ENCODE peak calls at places on chromosomes 12 and 14, in six cellular contexts. One of them, this sample, is unnamed.

GRCh38 chr14:24990773-24991172 is 59.2 kb downstream of the STXBP6 start:
- DNase-seq in stimulated activated CD4-positive, alpha-beta T cell treated with anti-CD3 and anti-CD28 coated beads, Interleukin-1b, Interleukin-23, amount 100 ng/mL, for 1 hour: no peak
- DNase-seq in mammary epithelial cell: no peak
- DNase-seq in glutamatergic neuron: no peak
- DNase-seq in NCI-H524: no peak
- DNase-seq in AG08395: no peak
- DNase-seq in this sample: no peak

GRCh38 chr12:113180333-113180732 is 4.9 kb downstream of the DDX54 start:
- DNase-seq in mammary epithelial cell: no peak
- DNase-seq in AG08395: no peak
- DNase-seq in glutamatergic neuron: no peak
- DNase-seq in stimulated activated CD4-positive, alpha-beta T cell treated with anti-CD3 and anti-CD28 coated beads, Interleukin-1b, Interleukin-23, amount 100 ng/mL, for 1 hour: no peak
- DNase-seq in NCI-H524: no peak
- DNase-seq in this sample: no peak

GRCh38 chr14:68215628-68216027 is 396.0 kb downstream of the RAD51B start:
- DNase-seq in AG08395: no peak
- DNase-seq in mammary epithelial cell: no peak
- DNase-seq in stimulated activated CD4-positive, alpha-beta T cell treated with anti-CD3 and anti-CD28 coated beads, Interleukin-1b, Interleukin-23, amount 100 ng/mL, for 1 hour: no peak
- DNase-seq in NCI-H524: no peak
- DNase-seq in glutamatergic neuron: no peak
- DNase-seq in this sample: no peak

GRCh38 chr12:122072031-122072970 is 6.3 kb upstream of the MLXIP start:
- DNase-seq in glutamatergic neuron: no peak
- DNase-seq in AG08395: peak
- DNase-seq in mammary epithelial cell: peak
- DNase-seq in NCI-H524: no peak
- DNase-seq in stimulated activated CD4-positive, alpha-beta T cell treated with anti-CD3 and anti-CD28 coated beads, Interleukin-1b, Interleukin-23, amount 100 ng/mL, for 1 hour: no peak
- DNase-seq in this sample: peak

GRCh38 chr12:45458238-45458637 is 242.3 kb downstream of the ANO6 start:
- DNase-seq in mammary epithelial cell: no peak
- DNase-seq in stimulated activated CD4-positive, alpha-beta T cell treated with anti-CD3 and anti-CD28 coated beads, Interleukin-1b, Interleukin-23, amount 100 ng/mL, for 1 hour: no peak
- DNase-seq in glutamatergic neuron: no peak
- DNase-seq in NCI-H524: no peak
- DNase-seq in AG08395: no peak
- DNase-seq in this sample: no peak

GRCh38 chr14:101630056-101630960 is 69.0 kb downstream of the DIO3 start:
- DNase-seq in glutamatergic neuron: no peak
- DNase-seq in NCI-H524: no peak
- DNase-seq in stimulated activated CD4-positive, alpha-beta T cell treated with anti-CD3 and anti-CD28 coated beads, Interleukin-1b, Interleukin-23, amount 100 ng/mL, for 1 hour: no peak
- DNase-seq in AG08395: no peak
- DNase-seq in mammary epithelial cell: no peak
- DNase-seq in this sample: peak

GRCh38 chr12:59820594-59821011 is 224.8 kb downstream of the SLC16A7 start:
- DNase-seq in AG08395: peak
- DNase-seq in glutamatergic neuron: no peak
- DNase-seq in mammary epithelial cell: no peak
- DNase-seq in NCI-H524: no peak
- DNase-seq in stimulated activated CD4-positive, alpha-beta T cell treated with anti-CD3 and anti-CD28 coated beads, Interleukin-1b, Interleukin-23, amount 100 ng/mL, for 1 hour: no peak
- DNase-seq in this sample: no peak

GRCh38 chr14:88251650-88252049 is 71.4 kb downstream of the KCNK10 start:
- DNase-seq in glutamatergic neuron: no peak
- DNase-seq in NCI-H524: no peak
- DNase-seq in mammary epithelial cell: no peak
- DNase-seq in stimulated activated CD4-positive, alpha-beta T cell treated with anti-CD3 and anti-CD28 coated beads, Interleukin-1b, Interleukin-23, amount 100 ng/mL, for 1 hour: no peak
- DNase-seq in AG08395: no peak
- DNase-seq in this sample: no peak

GRCh38 chr12:112524676-112525425 is 106.1 kb downstream of the PTPN11 start:
- DNase-seq in glutamatergic neuron: no peak
- DNase-seq in AG08395: peak
- DNase-seq in mammary epithelial cell: peak
- DNase-seq in stimulated activated CD4-positive, alpha-beta T cell treated with anti-CD3 and anti-CD28 coated beads, Interleukin-1b, Interleukin-23, amount 100 ng/mL, for 1 hour: no peak
- DNase-seq in NCI-H524: no peak
- DNase-seq in this sample: no peak

GRCh38 chr12:47033797-47034555 is 45.4 kb upstream of the PCED1B start:
- DNase-seq in stimulated activated CD4-positive, alpha-beta T cell treated with anti-CD3 and anti-CD28 coated beads, Interleukin-1b, Interleukin-23, amount 100 ng/mL, for 1 hour: no peak
- DNase-seq in mammary epithelial cell: peak
- DNase-seq in NCI-H524: no peak
- DNase-seq in glutamatergic neuron: no peak
- DNase-seq in AG08395: no peak
- DNase-seq in this sample: no peak

GRCh38 chr14:95121911-95122696 is 35.2 kb downstream of the DICER1 start:
- DNase-seq in glutamatergic neuron: no peak
- DNase-seq in AG08395: no peak
- DNase-seq in NCI-H524: no peak
- DNase-seq in mammary epithelial cell: no peak
- DNase-seq in stimulated activated CD4-positive, alpha-beta T cell treated with anti-CD3 and anti-CD28 coated beads, Interleukin-1b, Interleukin-23, amount 100 ng/mL, for 1 hour: no peak
- DNase-seq in this sample: no peak

GRCh38 chr12:25135531-25136154 is 59.3 kb downstream of the DNAI7 start:
- DNase-seq in mammary epithelial cell: peak
- DNase-seq in stimulated activated CD4-positive, alpha-beta T cell treated with anti-CD3 and anti-CD28 coated beads, Interleukin-1b, Interleukin-23, amount 100 ng/mL, for 1 hour: no peak
- DNase-seq in NCI-H524: no peak
- DNase-seq in glutamatergic neuron: no peak
- DNase-seq in AG08395: no peak
- DNase-seq in this sample: no peak

GRCh38 chr12:7788316-7788689 is 899 bp upstream of the NANOG start:
- DNase-seq in AG08395: no peak
- DNase-seq in NCI-H524: no peak
- DNase-seq in glutamatergic neuron: no peak
- DNase-seq in mammary epithelial cell: no peak
- DNase-seq in stimulated activated CD4-positive, alpha-beta T cell treated with anti-CD3 and anti-CD28 coated beads, Interleukin-1b, Interleukin-23, amount 100 ng/mL, for 1 hour: no peak
- DNase-seq in this sample: no peak

GRCh38 chr12:101552277-101552676 is 42.5 kb upstream of the MYBPC1 start:
- DNase-seq in stimulated activated CD4-positive, alpha-beta T cell treated with anti-CD3 and anti-CD28 coated beads, Interleukin-1b, Interleukin-23, amount 100 ng/mL, for 1 hour: no peak
- DNase-seq in AG08395: peak
- DNase-seq in NCI-H524: peak
- DNase-seq in mammary epithelial cell: peak
- DNase-seq in glutamatergic neuron: no peak
- DNase-seq in this sample: peak

GRCh38 chr14:28773917-28774691 is 7.5 kb downstream of the FOXG1 start:
- DNase-seq in mammary epithelial cell: no peak
- DNase-seq in AG08395: peak
- DNase-seq in glutamatergic neuron: peak
- DNase-seq in stimulated activated CD4-positive, alpha-beta T cell treated with anti-CD3 and anti-CD28 coated beads, Interleukin-1b, Interleukin-23, amount 100 ng/mL, for 1 hour: no peak
- DNase-seq in NCI-H524: peak
- DNase-seq in this sample: peak

GRCh38 chr12:19484738-19485137 is 45.4 kb downstream of the AEBP2 start:
- DNase-seq in NCI-H524: no peak
- DNase-seq in stimulated activated CD4-positive, alpha-beta T cell treated with anti-CD3 and anti-CD28 coated beads, Interleukin-1b, Interleukin-23, amount 100 ng/mL, for 1 hour: no peak
- DNase-seq in mammary epithelial cell: no peak
- DNase-seq in AG08395: no peak
- DNase-seq in glutamatergic neuron: no peak
- DNase-seq in this sample: no peak

GRCh38 chr14:95609398-95609990 is 74.6 kb downstream of the GLRX5 start:
- DNase-seq in stimulated activated CD4-positive, alpha-beta T cell treated with anti-CD3 and anti-CD28 coated beads, Interleukin-1b, Interleukin-23, amount 100 ng/mL, for 1 hour: no peak
- DNase-seq in mammary epithelial cell: peak
- DNase-seq in glutamatergic neuron: peak
- DNase-seq in NCI-H524: peak
- DNase-seq in AG08395: peak
- DNase-seq in this sample: peak

GRCh38 chr14:100048786-100049185 is 16.4 kb upstream of the EVL start:
- DNase-seq in mammary epithelial cell: no peak
- DNase-seq in NCI-H524: no peak
- DNase-seq in AG08395: no peak
- DNase-seq in stimulated activated CD4-positive, alpha-beta T cell treated with anti-CD3 and anti-CD28 coated beads, Interleukin-1b, Interleukin-23, amount 100 ng/mL, for 1 hour: no peak
- DNase-seq in glutamatergic neuron: no peak
- DNase-seq in this sample: peak

GRCh38 chr14:94523265-94523664 is 14.0 kb upstream of the SERPINA12 start:
- DNase-seq in glutamatergic neuron: no peak
- DNase-seq in AG08395: no peak
- DNase-seq in NCI-H524: no peak
- DNase-seq in stimulated activated CD4-positive, alpha-beta T cell treated with anti-CD3 and anti-CD28 coated beads, Interleukin-1b, Interleukin-23, amount 100 ng/mL, for 1 hour: no peak
- DNase-seq in mammary epithelial cell: no peak
- DNase-seq in this sample: no peak

GRCh38 chr14:32077081-32078029 is at the start of gene ARHGAP5:
- DNase-seq in NCI-H524: peak
- DNase-seq in AG08395: peak
- DNase-seq in glutamatergic neuron: peak
- DNase-seq in stimulated activated CD4-positive, alpha-beta T cell treated with anti-CD3 and anti-CD28 coated beads, Interleukin-1b, Interleukin-23, amount 100 ng/mL, for 1 hour: no peak
- DNase-seq in mammary epithelial cell: no peak
- DNase-seq in this sample: no peak

GRCh38 chr14:104650057-104650980 is 39.1 kb upstream of the INF2 start:
- DNase-seq in mammary epithelial cell: no peak
- DNase-seq in NCI-H524: peak
- DNase-seq in glutamatergic neuron: peak
- DNase-seq in AG08395: peak
- DNase-seq in stimulated activated CD4-positive, alpha-beta T cell treated with anti-CD3 and anti-CD28 coated beads, Interleukin-1b, Interleukin-23, amount 100 ng/mL, for 1 hour: peak
- DNase-seq in this sample: peak

GRCh38 chr12:89770391-89770790 is 61.8 kb upstream of the ATP2B1 start:
- DNase-seq in NCI-H524: peak
- DNase-seq in mammary epithelial cell: no peak
- DNase-seq in glutamatergic neuron: no peak
- DNase-seq in stimulated activated CD4-positive, alpha-beta T cell treated with anti-CD3 and anti-CD28 coated beads, Interleukin-1b, Interleukin-23, amount 100 ng/mL, for 1 hour: no peak
- DNase-seq in AG08395: no peak
- DNase-seq in this sample: no peak

GRCh38 chr14:33781267-33781666 is 169.6 kb downstream of the EGLN3 start:
- DNase-seq in AG08395: peak
- DNase-seq in NCI-H524: no peak
- DNase-seq in mammary epithelial cell: no peak
- DNase-seq in stimulated activated CD4-positive, alpha-beta T cell treated with anti-CD3 and anti-CD28 coated beads, Interleukin-1b, Interleukin-23, amount 100 ng/mL, for 1 hour: no peak
- DNase-seq in glutamatergic neuron: no peak
- DNase-seq in this sample: no peak

GRCh38 chr14:103928011-103928890 is at the start of gene TDRD9:
- DNase-seq in glutamatergic neuron: no peak
- DNase-seq in NCI-H524: no peak
- DNase-seq in mammary epithelial cell: no peak
- DNase-seq in AG08395: no peak
- DNase-seq in stimulated activated CD4-positive, alpha-beta T cell treated with anti-CD3 and anti-CD28 coated beads, Interleukin-1b, Interleukin-23, amount 100 ng/mL, for 1 hour: no peak
- DNase-seq in this sample: no peak

GRCh38 chr12:82981150-82981549 is 294.4 kb downstream of the TMTC2 start:
- DNase-seq in glutamatergic neuron: no peak
- DNase-seq in mammary epithelial cell: no peak
- DNase-seq in AG08395: no peak
- DNase-seq in NCI-H524: no peak
- DNase-seq in stimulated activated CD4-positive, alpha-beta T cell treated with anti-CD3 and anti-CD28 coated beads, Interleukin-1b, Interleukin-23, amount 100 ng/mL, for 1 hour: no peak
- DNase-seq in this sample: no peak

GRCh38 chr12:41924111-41924510 is 220.6 kb downstream of the GXYLT1 start:
- DNase-seq in glutamatergic neuron: no peak
- DNase-seq in NCI-H524: no peak
- DNase-seq in stimulated activated CD4-positive, alpha-beta T cell treated with anti-CD3 and anti-CD28 coated beads, Interleukin-1b, Interleukin-23, amount 100 ng/mL, for 1 hour: no peak
- DNase-seq in AG08395: no peak
- DNase-seq in mammary epithelial cell: no peak
- DNase-seq in this sample: no peak

GRCh38 chr14:58898655-58899316 is 261.0 kb downstream of the DACT1 start:
- DNase-seq in NCI-H524: no peak
- DNase-seq in glutamatergic neuron: no peak
- DNase-seq in stimulated activated CD4-positive, alpha-beta T cell treated with anti-CD3 and anti-CD28 coated beads, Interleukin-1b, Interleukin-23, amount 100 ng/mL, for 1 hour: no peak
- DNase-seq in AG08395: peak
- DNase-seq in mammary epithelial cell: peak
- DNase-seq in this sample: no peak

GRCh38 chr12:13101854-13102375 is 1.6 kb downstream of the GSG1 start:
- DNase-seq in stimulated activated CD4-positive, alpha-beta T cell treated with anti-CD3 and anti-CD28 coated beads, Interleukin-1b, Interleukin-23, amount 100 ng/mL, for 1 hour: no peak
- DNase-seq in AG08395: peak
- DNase-seq in mammary epithelial cell: peak
- DNase-seq in glutamatergic neuron: no peak
- DNase-seq in NCI-H524: peak
- DNase-seq in this sample: peak

GRCh38 chr12:77047341-77048202 is 17.8 kb downstream of the E2F7 start:
- DNase-seq in mammary epithelial cell: no peak
- DNase-seq in AG08395: peak
- DNase-seq in glutamatergic neuron: peak
- DNase-seq in stimulated activated CD4-positive, alpha-beta T cell treated with anti-CD3 and anti-CD28 coated beads, Interleukin-1b, Interleukin-23, amount 100 ng/mL, for 1 hour: no peak
- DNase-seq in NCI-H524: peak
- DNase-seq in this sample: peak

GRCh38 chr12:15494329-15495046 is 172.2 kb downstream of the PTPRO start:
- DNase-seq in stimulated activated CD4-positive, alpha-beta T cell treated with anti-CD3 and anti-CD28 coated beads, Interleukin-1b, Interleukin-23, amount 100 ng/mL, for 1 hour: no peak
- DNase-seq in glutamatergic neuron: no peak
- DNase-seq in NCI-H524: no peak
- DNase-seq in AG08395: no peak
- DNase-seq in mammary epithelial cell: no peak
- DNase-seq in this sample: no peak

GRCh38 chr14:75229923-75230792 is 48.5 kb upstream of the FOS start:
- DNase-seq in stimulated activated CD4-positive, alpha-beta T cell treated with anti-CD3 and anti-CD28 coated beads, Interleukin-1b, Interleukin-23, amount 100 ng/mL, for 1 hour: no peak
- DNase-seq in NCI-H524: no peak
- DNase-seq in glutamatergic neuron: no peak
- DNase-seq in AG08395: peak
- DNase-seq in mammary epithelial cell: peak
- DNase-seq in this sample: no peak

GRCh38 chr14:69014829-69015259 is 35.7 kb upstream of the ACTN1 start:
- DNase-seq in NCI-H524: no peak
- DNase-seq in glutamatergic neuron: no peak
- DNase-seq in AG08395: no peak
- DNase-seq in stimulated activated CD4-positive, alpha-beta T cell treated with anti-CD3 and anti-CD28 coated beads, Interleukin-1b, Interleukin-23, amount 100 ng/mL, for 1 hour: no peak
- DNase-seq in mammary epithelial cell: peak
- DNase-seq in this sample: no peak

GRCh38 chr12:107393043-107393725 is 292.4 kb upstream of the PWP1 start:
- DNase-seq in NCI-H524: no peak
- DNase-seq in AG08395: no peak
- DNase-seq in mammary epithelial cell: no peak
- DNase-seq in glutamatergic neuron: no peak
- DNase-seq in stimulated activated CD4-positive, alpha-beta T cell treated with anti-CD3 and anti-CD28 coated beads, Interleukin-1b, Interleukin-23, amount 100 ng/mL, for 1 hour: no peak
- DNase-seq in this sample: no peak

GRCh38 chr12:59634254-59634653 is 38.4 kb downstream of the SLC16A7 start:
- DNase-seq in AG08395: no peak
- DNase-seq in stimulated activated CD4-positive, alpha-beta T cell treated with anti-CD3 and anti-CD28 coated beads, Interleukin-1b, Interleukin-23, amount 100 ng/mL, for 1 hour: no peak
- DNase-seq in mammary epithelial cell: no peak
- DNase-seq in NCI-H524: no peak
- DNase-seq in glutamatergic neuron: no peak
- DNase-seq in this sample: no peak

GRCh38 chr14:106308839-106309389 is 782.5 kb downstream of the TMEM121 start:
- DNase-seq in mammary epithelial cell: no peak
- DNase-seq in glutamatergic neuron: no peak
- DNase-seq in AG08395: no peak
- DNase-seq in NCI-H524: no peak
- DNase-seq in stimulated activated CD4-positive, alpha-beta T cell treated with anti-CD3 and anti-CD28 coated beads, Interleukin-1b, Interleukin-23, amount 100 ng/mL, for 1 hour: peak
- DNase-seq in this sample: no peak

GRCh38 chr14:67569011-67569650 is 30.9 kb downstream of the PIGH start:
- DNase-seq in glutamatergic neuron: no peak
- DNase-seq in AG08395: no peak
- DNase-seq in NCI-H524: peak
- DNase-seq in mammary epithelial cell: no peak
- DNase-seq in stimulated activated CD4-positive, alpha-beta T cell treated with anti-CD3 and anti-CD28 coated beads, Interleukin-1b, Interleukin-23, amount 100 ng/mL, for 1 hour: no peak
- DNase-seq in this sample: no peak